ENCODE peak calls at places on chromosomes 7 and 10, in five cellular contexts. J is dorsolateral prefrontal cortex, O is HL-60, G is fibroblast of lung, F is colonic mucosa. R is an unnamed sample.

GRCh38 chr7:94301024-94301588 is 93.6 kb upstream of the COL1A2 start:
- DNase-seq in J (no peak), O (no peak), G (peak; percentile 99), F (peak; percentile 51), R (peak; percentile 96)

GRCh38 chr10:131093346-131093745 is 218.2 kb downstream of the TCERG1L start:
- DNase-seq in J (no peak), O (no peak), G (no peak), F (no peak), R (no peak)

GRCh38 chr7:45665172-45665571 is 91.0 kb downstream of the ADCY1 start:
- DNase-seq in J (no peak), O (no peak), G (no peak), F (peak; percentile 3), R (no peak)

GRCh38 chr7:108114117-108114841 is 15.9 kb downstream of the LAMB4 start:
- DNase-seq in J (no peak), O (peak; percentile 22), G (no peak), F (no peak), R (no peak)

GRCh38 chr10:91464500-91464899 is 54.4 kb downstream of the HECTD2 start:
- DNase-seq in J (no peak), O (no peak), G (no peak), F (no peak), R (no peak)

GRCh38 chr10:61400524-61400923 is 52.7 kb downstream of the TMEM26 start:
- DNase-seq in J (no peak), O (no peak), G (no peak), F (no peak), R (no peak)

GRCh38 chr7:70472580-70473239 is 659.2 kb upstream of the GALNT17 start:
- DNase-seq in J (no peak), O (no peak), G (no peak), F (no peak), R (no peak)

GRCh38 chr7:43764039-43764789 is 5.7 kb downstream of the BLVRA start:
- DNase-seq in J (no peak), O (no peak), G (peak; percentile 53), F (peak; percentile 50), R (peak; percentile 56)

GRCh38 chr10:120184547-120185337 is 272.3 kb upstream of the PLPP4 start:
- DNase-seq in J (no peak), O (no peak), G (no peak), F (no peak), R (no peak)

GRCh38 chr7:111409714-111410422 is 152.4 kb downstream of the IMMP2L start:
- DNase-seq in J (no peak), O (no peak), G (peak; percentile 78), F (no peak), R (no peak)

GRCh38 chr7:158029431-158029938 is 558.1 kb downstream of the PTPRN2 start:
- DNase-seq in J (no peak), O (no peak), G (no peak), F (no peak), R (no peak)

GRCh38 chr7:47292832-47293309 is 289.0 kb downstream of the TNS3 start:
- DNase-seq in J (no peak), O (no peak), G (peak; percentile 70), F (peak; percentile 23), R (no peak)

GRCh38 chr10:661891-662605 is 27.4 kb downstream of the DIP2C start:
- DNase-seq in J (no peak), O (no peak), G (no peak), F (no peak), R (no peak)

GRCh38 chr10:91385686-91386085 is 24.5 kb upstream of the HECTD2 start:
- DNase-seq in J (no peak), O (no peak), G (no peak), F (no peak), R (no peak)

GRCh38 chr10:70588852-70589570 is 13.5 kb downstream of the PRF1 start:
- DNase-seq in J (no peak), O (no peak), G (no peak), F (no peak), R (no peak)

GRCh38 chr10:87837445-87837844 is 19.4 kb upstream of the ATAD1 start:
- DNase-seq in J (no peak), O (peak; percentile 22), G (no peak), F (no peak), R (no peak)

GRCh38 chr7:24733414-24734060 is 23.7 kb downstream of the GSDME start:
- DNase-seq in J (no peak), O (no peak), G (no peak), F (no peak), R (no peak)

GRCh38 chr7:603152-603941 is 83.7 kb upstream of the PDGFA start:
- DNase-seq in J (no peak), O (no peak), G (no peak), F (no peak), R (no peak)

GRCh38 chr10:124655191-124656112 is 88.7 kb downstream of the FAM53B start:
- DNase-seq in J (no peak), O (no peak), G (no peak), F (no peak), R (no peak)

GRCh38 chr7:140478361-140479061 is 794 bp downstream of the MKRN1 start:
- DNase-seq in J (peak; percentile 37), O (peak; percentile 63), G (peak; percentile 43), F (peak; percentile 48), R (peak; percentile 37)

GRCh38 chr10:110353244-110354119 is 48.8 kb upstream of the SMNDC1 start:
- DNase-seq in J (peak; percentile 52), O (no peak), G (peak; percentile 95), F (no peak), R (peak; percentile 84)

GRCh38 chr7:105019269-105019668 is 5.3 kb downstream of the KMT2E start:
- DNase-seq in J (no peak), O (no peak), G (no peak), F (no peak), R (no peak)
- H3K27ac ChIP-seq in J (no peak overlapping the region), O (no peak overlapping the region), G (no peak overlapping the region), F (no peak overlapping the region), R (no peak overlapping the region)

GRCh38 chr7:90518630-90519029 is 49.2 kb downstream of the PTTG1IP2 start:
- DNase-seq in J (no peak), O (no peak), G (no peak), F (no peak), R (no peak)

GRCh38 chr7:90516257-90516656 is 46.8 kb downstream of the PTTG1IP2 start:
- DNase-seq in J (no peak), O (no peak), G (no peak), F (no peak), R (no peak)

DNA sequence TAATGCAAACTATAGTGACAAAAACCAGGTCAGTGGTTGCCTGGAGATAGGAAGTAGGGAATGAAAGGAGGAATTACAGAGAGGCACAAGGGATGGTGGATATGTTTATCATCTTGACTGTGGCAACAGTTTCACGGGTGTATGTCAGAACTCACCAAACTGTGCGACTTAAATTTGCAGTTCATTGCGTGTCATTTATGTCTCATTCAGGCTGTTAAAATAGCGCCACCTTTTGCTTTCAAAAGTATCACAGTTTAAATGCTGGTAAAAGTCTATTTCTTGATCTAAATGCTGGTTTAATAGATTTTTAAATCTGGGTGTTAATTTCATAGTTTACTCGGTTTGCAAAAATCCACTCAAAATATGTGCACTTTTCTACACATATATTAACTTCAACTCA is 51.0 kb downstream of the PTTG1IP2 start:
- DNase-seq in J (no peak), O (no peak), G (peak; percentile 11), F (no peak), R (no peak)
- TF ChIP-seq CTCF in J (no peak), O (no peak), G (peak; percentile 22), F (peak; percentile 19), R (peak; percentile 40)

DNA sequence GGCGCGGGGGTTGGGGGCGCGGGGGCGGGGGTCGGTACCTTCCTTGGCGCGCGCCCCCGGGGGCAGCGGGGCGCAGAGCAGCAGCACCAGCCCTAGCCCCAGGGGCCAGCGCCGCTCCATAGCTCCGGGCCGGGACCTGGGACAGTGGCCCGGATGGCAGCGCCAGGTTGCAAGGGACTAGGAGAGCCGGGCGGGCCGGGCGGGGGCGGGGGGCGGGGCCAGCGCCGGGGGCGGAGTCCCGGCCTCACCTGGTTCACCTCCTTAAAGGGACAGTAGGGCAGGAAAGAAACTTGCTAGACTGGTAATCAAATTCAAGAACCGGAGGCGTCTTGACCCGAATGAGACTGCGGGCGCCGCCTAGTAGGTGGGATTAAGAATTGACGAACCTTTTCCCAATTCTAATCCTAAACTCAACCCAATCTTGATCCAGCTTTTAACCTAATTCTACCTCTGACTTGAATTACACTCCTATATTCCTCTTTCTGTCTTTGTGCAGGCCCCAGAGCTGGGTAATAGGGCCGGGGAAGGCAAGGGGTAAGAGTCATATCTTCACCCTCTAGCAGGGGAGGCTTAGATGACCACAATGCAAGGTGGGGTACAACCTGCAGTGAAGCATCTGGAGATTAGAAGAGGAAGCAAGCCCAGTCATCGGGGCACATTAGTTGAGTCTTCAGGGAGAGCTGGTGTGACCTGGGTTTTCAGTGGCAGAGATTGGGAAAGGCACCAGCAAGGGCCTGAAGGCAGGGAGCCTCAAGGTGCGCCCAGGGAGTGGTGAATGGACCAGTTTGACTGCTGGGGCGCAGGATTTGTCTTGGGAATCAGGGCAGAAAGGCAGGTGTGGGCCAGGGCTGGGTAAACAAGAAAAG is at the start of gene EPHA1:
- DNase-seq in J (no peak), O (peak; percentile 33), G (no peak), F (peak; percentile 81), R (peak; percentile 92)
- H3K27ac ChIP-seq in J (no peak within 1 kb of the TSS), O (peak within 1 kb of the TSS; percentile 69), G (no peak within 1 kb of the TSS), F (peak within 1 kb of the TSS; percentile 2), R (peak within 1 kb of the TSS; percentile 7)

GRCh38 chr10:51838506-51838905 is 139.1 kb upstream of the CSTF2T start:
- DNase-seq in J (no peak), O (no peak), G (no peak), F (no peak), R (no peak)

GRCh38 chr10:51832652-51833383 is 133.4 kb upstream of the CSTF2T start:
- DNase-seq in J (no peak), O (no peak), G (peak; percentile 91), F (no peak), R (peak; percentile 57)

GRCh38 chr10:51834548-51834947 is 135.2 kb upstream of the CSTF2T start:
- DNase-seq in J (no peak), O (no peak), G (no peak), F (no peak), R (no peak)
- TF ChIP-seq CTCF in J (no peak), O (no peak), G (no peak), F (no peak), R (no peak)

GRCh38 chr10:62687230-62687748 is 117.2 kb upstream of the ADO start:
- DNase-seq in J (no peak), O (no peak), G (peak; percentile 72), F (no peak), R (peak; percentile 31)

GRCh38 chr10:62690703-62691102 is 113.8 kb upstream of the ADO start:
- DNase-seq in J (no peak), O (no peak), G (peak; percentile 41), F (no peak), R (no peak)

GRCh38 chr10:62691331-62691730 is 113.2 kb upstream of the ADO start:
- DNase-seq in J (no peak), O (no peak), G (no peak), F (no peak), R (no peak)

GRCh38 chr10:62689712-62690111 is 114.8 kb upstream of the ADO start:
- DNase-seq in J (no peak), O (no peak), G (no peak), F (no peak), R (no peak)

GRCh38 chr10:62688971-62689700 is 115.4 kb upstream of the ADO start:
- DNase-seq in J (no peak), O (no peak), G (no peak), F (no peak), R (no peak)
- H3K27ac ChIP-seq in J (no peak overlapping the region), O (no peak overlapping the region), G (no peak overlapping the region), F (no peak overlapping the region), R (no peak overlapping the region)

GRCh38 chr7:99601656-99602310 is 3.7 kb downstream of the TMEM225B start:
- DNase-seq in J (no peak), O (no peak), G (no peak), F (no peak), R (no peak)
- TF ChIP-seq CTCF in J (no peak), O (no peak), G (no peak), F (no peak), R (no peak)

GRCh38 chr7:2402687-2403013 is 761 bp upstream of the CHST12 start:
- DNase-seq in J (no peak), O (no peak), G (no peak), F (no peak), R (no peak)
- H3K27ac ChIP-seq in J (no peak overlapping the region), O (peak overlapping the region; percentile 62), G (no peak overlapping the region), F (no peak overlapping the region), R (peak overlapping the region; percentile 93)